ENCODE peak calls at places on chromosomes 13 and 19, in five cellular contexts. W is thoracic aorta, L is ovary, B is aorta, S is body of pancreas. D is an unnamed sample.

GRCh38 chr19:1873524-1874473 is 10.4 kb upstream of the KLF16 start:
- DNase-seq in W (no peak), L (peak), B (no peak), S (peak), D (no peak)

GRCh38 chr13:85728831-85729230 is 70.4 kb downstream of the SLITRK6 start:
- DNase-seq in W (no peak), L (no peak), B (no peak), S (no peak), D (no peak)

GRCh38 chr13:49584771-49585182 is 581 bp downstream of the RCBTB1 start:
- DNase-seq in W (no peak), L (no peak), B (no peak), S (no peak), D (no peak)

GRCh38 chr13:93309886-93310520 is 83.4 kb downstream of the GPC6 start:
- DNase-seq in W (no peak), L (no peak), B (no peak), S (no peak), D (no peak)

GRCh38 chr19:27735314-27735713 is 1477.6 kb downstream of the UQCRFS1 start:
- DNase-seq in W (no peak), L (no peak), B (no peak), S (no peak), D (no peak)

GRCh38 chr13:77563110-77563509 is 27.6 kb downstream of the SCEL start:
- DNase-seq in W (no peak), L (no peak), B (no peak), S (no peak), D (no peak)

GRCh38 chr13:21013682-21014038 is 47.7 kb downstream of the LATS2 start:
- DNase-seq in W (no peak), L (no peak), B (no peak), S (no peak), D (no peak)

GRCh38 chr19:11377237-11377636 is 2.8 kb downstream of the SWSAP1 start:
- DNase-seq in W (no peak), L (peak), B (no peak), S (peak), D (peak)

GRCh38 chr13:43020794-43021193 is 2.6 kb upstream of the DNAJC15 start:
- DNase-seq in W (no peak), L (no peak), B (no peak), S (no peak), D (no peak)
- H3K4me3 ChIP-seq in W (no peak), L (no peak), B (no peak), S (no peak), D (no peak)

GRCh38 chr13:72126424-72126823 is 259.4 kb upstream of the DACH1 start:
- DNase-seq in W (no peak), L (no peak), B (no peak), S (no peak), D (no peak)
- H3K4me3 ChIP-seq in W (no peak), L (no peak), B (no peak), S (no peak), D (no peak)

DNA sequence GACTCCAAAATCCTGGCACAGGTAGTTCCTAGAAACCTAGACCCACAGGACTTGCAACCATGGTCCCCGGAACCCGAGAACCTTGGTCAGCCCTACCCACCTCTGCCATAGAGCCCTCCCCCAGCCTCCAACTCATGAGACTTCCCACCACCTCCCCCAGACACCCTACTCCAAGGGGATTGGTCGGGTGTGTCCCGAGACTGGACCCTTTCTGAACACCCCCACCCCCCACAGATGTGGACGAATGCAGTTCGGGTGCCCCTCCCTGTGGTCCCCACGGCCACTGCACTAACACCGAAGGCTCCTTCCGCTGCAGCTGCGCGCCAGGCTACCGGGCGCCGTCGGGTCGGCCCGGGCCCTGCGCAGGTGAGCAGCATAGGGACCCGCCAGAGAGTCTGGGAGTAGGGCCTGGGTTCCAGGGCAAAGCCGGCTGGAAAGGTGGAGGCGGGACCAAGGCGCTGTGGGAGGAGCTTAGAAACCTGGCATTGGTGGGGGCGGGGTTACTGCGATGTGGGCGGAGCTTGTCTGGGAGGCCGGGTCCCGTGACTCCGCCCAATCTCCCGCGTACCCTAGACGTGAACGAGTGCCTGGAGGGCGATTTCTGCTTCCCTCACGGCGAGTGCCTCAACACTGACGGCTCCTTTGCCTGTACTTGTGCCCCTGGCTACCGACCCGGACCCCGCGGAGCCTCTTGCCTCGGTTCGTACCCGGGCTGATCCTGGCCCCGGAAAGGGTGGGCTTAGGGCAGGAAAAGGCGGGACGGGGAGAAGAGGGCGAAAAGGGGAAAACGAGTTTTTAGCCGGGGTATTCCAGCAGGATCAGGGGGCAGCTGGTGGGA is 11.9 kb downstream of the LTBP4 start:
- DNase-seq in W (no peak), L (peak), B (no peak), S (no peak), D (peak)
- H3K4me3 ChIP-seq in W (peak), L (peak), B (no peak), S (no peak), D (peak)

DNA sequence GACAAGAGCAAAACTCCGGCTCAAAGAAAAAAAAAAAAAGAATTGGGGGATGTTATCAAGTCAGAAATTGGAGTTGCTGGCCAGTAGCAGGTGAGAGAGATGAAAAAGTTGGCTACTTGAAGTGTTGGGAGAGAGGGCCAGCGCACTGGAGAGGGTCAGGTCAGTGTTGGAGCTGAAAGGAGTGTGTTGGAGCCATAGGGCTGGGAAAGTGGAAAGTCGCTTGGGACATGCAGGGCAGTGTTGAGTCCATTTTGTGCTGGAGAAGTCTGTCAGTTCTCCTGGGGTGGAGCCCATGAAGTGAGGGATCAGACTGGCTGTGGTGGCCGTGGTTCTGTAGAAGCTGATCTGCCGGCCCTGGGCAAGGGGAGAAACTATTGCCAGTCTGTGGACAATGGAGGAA is 1.7 kb downstream of the PPP1R37 start:
- DNase-seq in W (no peak), L (no peak), B (no peak), S (no peak), D (no peak)
- H3K4me3 ChIP-seq in W (peak), L (no peak), B (no peak), S (no peak), D (peak)

DNA sequence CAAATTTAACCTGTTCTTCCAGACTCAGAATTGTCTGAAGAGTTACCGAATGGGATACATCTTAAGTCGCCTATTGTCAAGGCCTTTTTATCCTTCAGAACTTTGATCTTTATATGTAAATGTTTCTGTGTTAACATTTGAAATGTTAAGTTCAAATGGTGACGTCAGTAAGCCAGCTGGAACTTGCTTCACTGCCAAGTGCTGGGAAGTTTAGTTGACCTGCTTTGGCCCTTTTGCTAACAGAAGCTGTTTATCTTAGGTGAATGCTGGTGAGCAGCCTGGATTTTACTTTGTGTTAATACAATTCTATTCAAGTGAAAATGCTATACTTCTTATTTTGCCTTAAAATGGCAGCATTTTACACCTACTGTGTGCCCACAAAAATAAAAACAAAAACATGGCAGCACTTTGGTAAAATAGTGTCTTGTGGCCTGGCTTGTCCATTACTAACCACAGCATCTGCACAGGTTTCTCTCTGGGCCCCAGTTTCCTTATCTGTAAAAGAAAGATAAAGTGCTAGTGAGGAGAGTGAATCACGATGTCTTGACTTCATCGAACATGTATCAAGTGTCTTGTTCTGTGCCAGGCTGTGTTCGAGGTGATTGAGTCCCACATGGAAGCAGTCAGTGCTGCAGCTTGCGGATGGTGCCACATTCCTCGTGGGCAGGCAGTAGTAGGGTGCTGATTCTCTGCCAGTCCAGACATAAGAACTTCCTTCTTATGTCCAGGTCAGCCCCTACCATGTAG is 2.2 kb downstream of the NAXD start:
- DNase-seq in W (no peak), L (peak), B (no peak), S (peak), D (peak)
- H3K4me3 ChIP-seq in W (no peak), L (peak), B (no peak), S (no peak), D (peak)